ENCODE peak calls at places on chromosomes 13 and 19, in five cellular contexts. Z, A, T, C and V are unnamed samples.

GRCh38 chr19:6750062-6750461 is 10.6 kb downstream of the TRIP10 start:
- DNase-seq in Z (no peak), A (no peak), T (no peak), C (no peak), V (no peak)

GRCh38 chr19:12769689-12770088 is 5.7 kb downstream of the HOOK2 start:
- DNase-seq in Z (no peak), A (peak; percentile 78), T (no peak), C (peak; percentile 99), V (peak; percentile 89)

GRCh38 chr13:44237276-44237767 is 136.3 kb upstream of the SERP2 start:
- DNase-seq in Z (peak; percentile 69), A (no peak), T (peak; percentile 90), C (no peak), V (peak; percentile 82)

GRCh38 chr13:104256701-104257100 is 1190.5 kb upstream of the SLC10A2 start:
- DNase-seq in Z (no peak), A (no peak), T (no peak), C (no peak), V (no peak)

GRCh38 chr19:37583340-37583739 is 11.3 kb downstream of the ZNF571 start:
- DNase-seq in Z (no peak), A (no peak), T (no peak), C (peak; percentile 52), V (no peak)

GRCh38 chr13:98089246-98089645 is 53.6 kb upstream of the FARP1 start:
- DNase-seq in Z (no peak), A (no peak), T (no peak), C (no peak), V (no peak)

GRCh38 chr19:46860125-46860845 is 512 bp upstream of the ARHGAP35 start:
- DNase-seq in Z (peak; percentile 99), A (peak; percentile 99), T (peak; percentile 98), C (peak; percentile 97), V (peak; percentile 99)

GRCh38 chr13:41263261-41263971 is at the start of gene MTRF1:
- DNase-seq in Z (peak; percentile 81), A (peak; percentile 81), T (peak; percentile 85), C (peak; percentile 85), V (peak; percentile 85)

GRCh38 chr19:31274266-31274963 is 74.8 kb downstream of the TSHZ3 start:
- DNase-seq in Z (no peak), A (no peak), T (no peak), C (no peak), V (no peak)

GRCh38 chr19:42323852-42324654 is 1.4 kb upstream of the MEGF8 start:
- DNase-seq in Z (peak; percentile 15), A (no peak), T (no peak), C (peak; percentile 87), V (peak; percentile 27)

GRCh38 chr13:44013666-44014291 is 134.1 kb downstream of the LACC1 start:
- DNase-seq in Z (no peak), A (no peak), T (peak; percentile 17), C (no peak), V (no peak)

GRCh38 chr19:49514151-49514550 is 1.7 kb downstream of the FCGRT start:
- DNase-seq in Z (peak; percentile 61), A (no peak), T (no peak), C (peak; percentile 67), V (no peak)

GRCh38 chr19:51644636-51645271 is 1.9 kb downstream of the SIGLEC14 start:
- DNase-seq in Z (peak; percentile 32), A (no peak), T (no peak), C (no peak), V (peak; percentile 65)

GRCh38 chr13:73198888-73199497 is 140.2 kb downstream of the KLF5 start:
- DNase-seq in Z (no peak), A (no peak), T (no peak), C (no peak), V (no peak)

GRCh38 chr13:91351980-91352379 is 4.5 kb downstream of the MIR17HG start:
- DNase-seq in Z (no peak), A (no peak), T (no peak), C (no peak), V (no peak)

GRCh38 chr19:7703332-7703731 is 1.4 kb upstream of the FCER2 start:
- DNase-seq in Z (no peak), A (no peak), T (no peak), C (peak; percentile 57), V (no peak)

GRCh38 chr19:4678881-4679379 is 8.8 kb upstream of the MYDGF start:
- DNase-seq in Z (no peak), A (peak; percentile 68), T (no peak), C (peak; percentile 99), V (peak; percentile 36)

GRCh38 chr19:3045885-3046603 is 16.3 kb downstream of the TLE5 start:
- DNase-seq in Z (no peak), A (no peak), T (no peak), C (peak; percentile 86), V (no peak)

GRCh38 chr19:45528149-45528743 is 21.0 kb downstream of the VASP start:
- DNase-seq in Z (peak; percentile 71), A (no peak), T (no peak), C (peak; percentile 70), V (no peak)

GRCh38 chr19:10292206-10292788 is 2.5 kb downstream of the ICAM5 start:
- DNase-seq in Z (peak; percentile 80), A (peak; percentile 85), T (peak; percentile 66), C (peak; percentile 98), V (peak; percentile 95)

GRCh38 chr19:39499082-39499642 is 415 bp downstream of the DLL3 start:
- DNase-seq in Z (no peak), A (peak; percentile 66), T (no peak), C (peak; percentile 84), V (peak; percentile 24)
- H3K4me3 ChIP-seq in Z (no peak overlapping the region), A (peak overlapping the region; percentile 76), T (no peak overlapping the region), C (peak overlapping the region; percentile 59), V (no peak overlapping the region)

GRCh38 chr19:15318241-15318691 is 14.1 kb downstream of the BRD4 start:
- DNase-seq in Z (peak; percentile 48), A (no peak), T (no peak), C (no peak), V (peak; percentile 46)
- H3K4me3 ChIP-seq in Z (no peak overlapping the region), A (no peak overlapping the region), T (no peak overlapping the region), C (no peak overlapping the region), V (no peak overlapping the region)

GRCh38 chr19:33772858-33773180 is 23.9 kb upstream of the KCTD15 start:
- DNase-seq in Z (no peak), A (no peak), T (no peak), C (no peak), V (no peak)

GRCh38 chr19:33772102-33772857 is 24.4 kb upstream of the KCTD15 start:
- DNase-seq in Z (no peak), A (no peak), T (no peak), C (no peak), V (no peak)

GRCh38 chr19:33775731-33776487 is 20.8 kb upstream of the KCTD15 start:
- DNase-seq in Z (no peak), A (no peak), T (no peak), C (no peak), V (no peak)

GRCh38 chr19:33774751-33775150 is 21.9 kb upstream of the KCTD15 start:
- DNase-seq in Z (no peak), A (no peak), T (no peak), C (no peak), V (no peak)

GRCh38 chr19:33773704-33774624 is 22.7 kb upstream of the KCTD15 start:
- DNase-seq in Z (no peak), A (peak; percentile 63), T (no peak), C (no peak), V (no peak)
- H3K4me3 ChIP-seq in Z (no peak overlapping the region), A (no peak overlapping the region), T (no peak overlapping the region), C (no peak overlapping the region), V (no peak overlapping the region)

GRCh38 chr13:84609716-84610115 is 727.4 kb upstream of the SLITRK1 start:
- DNase-seq in Z (no peak), A (no peak), T (no peak), C (no peak), V (no peak)

GRCh38 chr13:84605927-84606326 is 723.7 kb upstream of the SLITRK1 start:
- DNase-seq in Z (no peak), A (no peak), T (no peak), C (no peak), V (no peak)

GRCh38 chr13:84606616-84607015 is 724.3 kb upstream of the SLITRK1 start:
- DNase-seq in Z (no peak), A (no peak), T (no peak), C (no peak), V (no peak)

DNA sequence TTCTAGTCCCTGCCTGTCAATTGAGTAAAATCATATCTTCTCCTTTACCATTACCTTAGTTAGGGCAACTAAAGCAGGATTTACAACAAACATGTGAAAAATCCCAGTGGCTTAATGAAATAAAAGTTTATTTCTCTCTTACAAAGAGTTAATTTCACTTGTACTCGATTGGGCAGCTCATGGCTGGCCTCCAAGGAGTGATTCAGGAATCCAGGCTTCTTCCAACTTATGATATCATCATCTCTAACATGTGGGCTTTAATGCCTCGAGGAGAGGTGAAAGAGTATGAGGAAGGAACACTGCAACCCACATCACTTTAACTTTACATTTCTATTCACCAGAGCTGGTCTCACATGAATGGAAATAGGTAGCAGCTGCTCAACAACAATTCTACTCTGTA is 725.3 kb upstream of the SLITRK1 start:
- DNase-seq in Z (no peak), A (no peak), T (no peak), C (no peak), V (no peak)
- H3K4me3 ChIP-seq in Z (no peak overlapping the region), A (no peak overlapping the region), T (no peak overlapping the region), C (no peak overlapping the region), V (no peak overlapping the region)

GRCh38 chr19:18194208-18194530 is 1.2 kb downstream of the MPV17L2 start:
- DNase-seq in Z (no peak), A (no peak), T (no peak), C (no peak), V (no peak)

GRCh38 chr19:18192673-18193387 is at the start of gene MPV17L2:
- DNase-seq in Z (peak; percentile 100), A (peak; percentile 99), T (peak; percentile 100), C (peak; percentile 98), V (peak; percentile 100)

GRCh38 chr19:18191640-18192062 is 1.4 kb upstream of the MPV17L2 start:
- DNase-seq in Z (no peak), A (no peak), T (no peak), C (no peak), V (no peak)

GRCh38 chr19:18194554-18195238 is 1.7 kb downstream of the MPV17L2 start:
- DNase-seq in Z (peak; percentile 24), A (peak; percentile 78), T (no peak), C (peak; percentile 96), V (peak; percentile 60)

DNA sequence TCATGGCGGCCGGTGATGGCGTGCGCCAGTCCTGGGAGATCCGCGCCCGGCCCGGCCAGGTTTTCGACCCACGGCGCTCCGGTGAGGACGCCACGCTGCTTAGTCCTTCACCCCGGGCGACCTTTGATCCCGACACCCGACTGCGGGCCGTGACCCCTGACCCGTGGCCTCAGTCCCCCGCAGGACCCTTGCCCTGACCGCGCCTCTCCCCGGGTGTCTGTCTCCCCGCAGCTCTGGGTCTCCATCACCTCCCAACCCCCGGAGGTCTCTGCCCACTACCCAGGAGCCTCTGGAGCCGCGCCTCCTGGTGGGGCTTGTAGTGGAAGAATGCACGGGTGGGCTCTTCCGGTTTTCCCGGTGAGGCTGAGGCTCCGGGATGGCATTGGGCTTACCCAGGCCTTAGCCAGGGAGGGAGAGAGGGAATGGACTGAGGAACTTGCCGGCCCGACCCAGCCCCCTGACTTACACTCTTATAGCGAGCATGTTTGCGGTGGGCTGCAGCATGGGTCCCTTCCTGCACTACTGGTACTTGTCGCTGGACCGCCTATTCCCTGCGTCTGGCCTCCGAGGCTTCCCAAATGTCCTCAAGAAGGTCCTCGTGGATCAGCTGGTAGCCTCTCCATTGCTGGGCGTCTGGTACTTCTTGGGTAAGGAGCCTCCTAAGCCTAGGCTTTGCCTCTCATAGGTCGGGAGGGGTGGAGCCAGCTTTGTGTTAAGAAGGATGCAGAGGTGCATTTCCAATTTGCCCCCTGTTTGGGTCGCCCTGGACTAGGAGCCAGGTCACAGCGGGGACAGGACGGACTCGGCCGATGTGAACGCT is 580 bp downstream of the MPV17L2 start:
- DNase-seq in Z (no peak), A (no peak), T (no peak), C (no peak), V (no peak)
- H3K4me3 ChIP-seq in Z (peak overlapping the region; percentile 56), A (peak overlapping the region; percentile 83), T (peak overlapping the region; percentile 78), C (peak overlapping the region; percentile 74), V (peak overlapping the region; percentile 58)